ENCODE peak calls at places on chromosomes 7 and 10, in six cellular contexts. O is psoas muscle, J is fibroblast of lung, S is heart right ventricle, G is fibroblast of the aortic adventitia, E is GM12865. Q is an unnamed sample.

GRCh38 chr10:31961264-31961663 is 32.6 kb upstream of the ARHGAP12 start:
- DNase-seq in G (no peak), J (no peak), O (no peak), E (no peak), S (no peak), Q (no peak)

GRCh38 chr10:32205666-32206065 is 141.3 kb downstream of the EPC1 start:
- DNase-seq in J (peak; percentile 79), G (peak; percentile 68), E (no peak), O (no peak), S (no peak), Q (no peak)

GRCh38 chr7:30197438-30197837 is 62.7 kb downstream of the MTURN start:
- DNase-seq in J (no peak), O (no peak), G (no peak), E (no peak), S (no peak), Q (no peak)

GRCh38 chr10:33913194-33913593 is 578.7 kb upstream of the NRP1 start:
- DNase-seq in G (no peak), S (no peak), E (no peak), J (no peak), O (no peak), Q (no peak)

GRCh38 chr7:97578225-97578624 is 153.7 kb upstream of the TAC1 start:
- DNase-seq in S (no peak), J (no peak), O (no peak), G (no peak), E (no peak), Q (no peak)

GRCh38 chr7:126574276-126574675 is 678.5 kb downstream of the GRM8 start:
- DNase-seq in J (peak; percentile 83), G (peak; percentile 56), S (no peak), O (no peak), E (no peak), Q (no peak)

GRCh38 chr7:142711722-142712616 is 37.3 kb upstream of the PRSS1 start:
- DNase-seq in E (peak; percentile 35), S (no peak), O (no peak), J (peak; percentile 25), G (peak; percentile 52), Q (no peak)

GRCh38 chr10:122861724-122862161 is 16.1 kb upstream of the CUZD1 start:
- DNase-seq in G (peak; percentile 57), J (peak; percentile 68), E (no peak), O (no peak), S (no peak), Q (no peak)

GRCh38 chr10:36171546-36171945 is 529.5 kb upstream of the FZD8 start:
- DNase-seq in E (no peak), S (no peak), O (no peak), G (no peak), J (peak; percentile 15), Q (no peak)

GRCh38 chr7:151199196-151199874 is 11.0 kb downstream of the H2BK1 start:
- DNase-seq in O (no peak), J (no peak), S (no peak), G (no peak), E (no peak), Q (no peak)

GRCh38 chr7:68432585-68432984 is 1165.7 kb upstream of the AUTS2 start:
- DNase-seq in J (no peak), E (no peak), G (peak; percentile 15), O (no peak), S (no peak), Q (no peak)

GRCh38 chr7:12030116-12030515 is 181.0 kb upstream of the TMEM106B start:
- DNase-seq in O (no peak), E (no peak), G (peak; percentile 11), S (no peak), J (peak; percentile 88), Q (no peak)

GRCh38 chr10:9766762-9767161 is 1250.9 kb upstream of the CELF2 start:
- DNase-seq in S (no peak), O (no peak), E (no peak), J (no peak), G (no peak), Q (no peak)
- TF ChIP-seq CTCF in S (no peak), O (no peak), E (no peak), J (no peak), G (no peak), Q (no peak)

GRCh38 chr10:77456414-77456813 is 181.2 kb downstream of the KCNMA1 start:
- DNase-seq in G (peak; percentile 13), S (no peak), J (no peak), O (no peak), E (no peak), Q (no peak)
- TF ChIP-seq CTCF in G (peak; percentile 13), S (no peak), J (peak; percentile 6), O (no peak), E (peak; percentile 7), Q (peak; percentile 34)

DNA sequence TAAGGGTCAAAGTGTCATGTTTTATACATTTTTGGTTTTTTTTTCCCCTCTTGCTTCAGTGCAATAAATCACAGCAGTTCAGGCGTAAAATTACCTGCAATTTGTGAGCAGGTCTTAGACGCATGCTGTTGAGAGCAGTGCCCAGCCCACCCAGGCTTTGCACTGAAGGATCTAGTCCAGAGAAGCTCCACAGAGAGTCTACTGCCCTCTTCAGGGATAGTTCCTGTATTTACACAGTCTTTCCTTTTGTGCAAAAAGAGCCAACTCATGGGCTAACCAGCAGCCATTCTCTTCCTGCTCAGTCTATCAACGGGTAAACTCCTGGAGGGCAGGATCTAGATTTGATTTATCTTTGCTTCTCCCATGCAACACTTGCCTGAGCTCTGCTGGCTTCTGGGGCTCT is 82.2 kb upstream of the NAMPT start:
- DNase-seq in O (no peak), E (peak; percentile 36), G (peak; percentile 43), J (peak; percentile 14), S (no peak), Q (peak; percentile 24)
- TF ChIP-seq CTCF in O (no peak), E (peak; percentile 32), G (peak; percentile 36), J (no peak), S (peak; percentile 14), Q (peak; percentile 24)

GRCh38 chr7:36129048-36129534 is 24.0 kb upstream of the EEPD1 start:
- DNase-seq in E (no peak), J (peak; percentile 71), G (peak; percentile 60), S (peak; percentile 23), O (peak; percentile 45), Q (no peak)
- TF ChIP-seq CTCF in E (no peak), J (no peak), G (no peak), S (no peak), O (no peak), Q (no peak)

GRCh38 chr7:158695726-158696452 is 8.7 kb downstream of the NCAPG2 start:
- DNase-seq in G (peak; percentile 87), J (peak; percentile 78), E (peak; percentile 38), O (peak; percentile 35), S (peak; percentile 83), Q (peak; percentile 49)
- TF ChIP-seq CTCF in G (peak; percentile 71), J (peak; percentile 59), E (peak; percentile 42), O (peak; percentile 69), S (peak; percentile 83), Q (peak; percentile 64)

GRCh38 chr10:62817120-62817762 is 1.1 kb upstream of the EGR2 start:
- DNase-seq in O (peak; percentile 63), G (no peak), J (peak; percentile 58), E (no peak), S (peak; percentile 57), Q (no peak)

GRCh38 chr10:62816179-62817119 is at the start of gene EGR2:
- DNase-seq in J (peak; percentile 98), S (peak; percentile 94), E (peak; percentile 98), G (peak; percentile 94), O (peak; percentile 90), Q (peak; percentile 98)

GRCh38 chr10:62818426-62819011 is 2.4 kb upstream of the EGR2 start:
- DNase-seq in E (peak; percentile 51), O (peak; percentile 33), J (peak; percentile 38), S (peak; percentile 28), G (no peak), Q (peak; percentile 65)

GRCh38 chr10:62819521-62819920 is 3.4 kb upstream of the EGR2 start:
- DNase-seq in G (no peak), O (no peak), E (no peak), S (peak; percentile 14), J (peak; percentile 45), Q (no peak)

GRCh38 chr10:62817763-62818425 is 1.7 kb upstream of the EGR2 start:
- DNase-seq in E (peak; percentile 88), G (peak; percentile 61), J (peak; percentile 79), S (peak; percentile 68), O (peak; percentile 74), Q (peak; percentile 93)
- TF ChIP-seq CTCF in E (peak; percentile 91), G (peak; percentile 68), J (peak; percentile 69), S (peak; percentile 92), O (peak; percentile 91), Q (peak; percentile 93)

GRCh38 chr7:38453826-38454225 is 177.3 kb downstream of the AMPH start:
- DNase-seq in J (no peak), E (no peak), O (no peak), G (no peak), S (no peak), Q (no peak)

GRCh38 chr7:38453187-38453586 is 178.0 kb downstream of the AMPH start:
- DNase-seq in E (no peak), S (peak; percentile 9), G (no peak), J (no peak), O (no peak), Q (no peak)

GRCh38 chr7:38448842-38449241 is 175.4 kb upstream of the TARP start:
- DNase-seq in G (no peak), J (no peak), S (no peak), O (no peak), E (no peak), Q (no peak)

GRCh38 chr7:38452615-38453014 is 178.6 kb downstream of the AMPH start:
- DNase-seq in S (no peak), G (peak; percentile 20), J (peak; percentile 37), O (no peak), E (no peak), Q (no peak)

DNA sequence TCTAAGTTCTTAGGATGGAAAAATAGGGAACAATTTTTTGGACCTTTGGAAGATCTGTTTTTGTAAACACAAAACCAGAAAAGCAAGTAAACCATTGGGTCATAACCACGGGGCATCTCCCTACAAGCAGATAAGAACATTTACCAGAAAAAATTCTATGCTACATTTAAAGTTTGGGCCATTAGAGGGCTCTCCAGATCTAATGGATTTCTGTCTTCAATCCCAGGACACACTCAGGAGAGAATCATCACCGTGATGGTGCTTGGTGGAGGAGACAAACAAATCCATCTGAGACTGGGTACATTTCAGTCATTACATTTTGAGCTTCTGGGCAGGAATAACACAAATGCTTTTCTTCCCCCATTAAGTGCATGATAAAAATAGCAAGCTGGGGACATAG is 178.4 kb upstream of the TARP start:
- DNase-seq in J (peak; percentile 38), O (no peak), E (peak; percentile 29), S (no peak), G (peak; percentile 50), Q (peak; percentile 18)
- TF ChIP-seq CTCF in J (peak; percentile 45), O (no peak), E (peak; percentile 16), S (peak; percentile 48), G (peak; percentile 35), Q (peak; percentile 33)

GRCh38 chr7:158191671-158192070 is 396.0 kb downstream of the PTPRN2 start:
- DNase-seq in S (no peak), G (no peak), J (no peak), E (no peak), O (no peak), Q (no peak)
- TF ChIP-seq CTCF in S (no peak), G (no peak), J (no peak), E (no peak), O (no peak), Q (no peak)

Q was measured in GM13977.